ENCODE peak calls at places on chromosomes 16 and 17, in seven cellular contexts. One of them, this sample, is unnamed.

GRCh38 chr16:88376053-88376834 is 6.5 kb upstream of the ZNF469 start:
- DNase-seq in stimulated activated CD8-positive, alpha-beta memory T cell treated with anti-CD3 and anti-CD28 coated beads, Interleukin-2, amount 100 ng/mL, for 48 hours: no peak
- DNase-seq in Right ventricle myocardium superior: peak
- DNase-seq in activated naive CD8-positive, alpha-beta T cell treated with anti-CD3 and anti-CD28 coated beads for 36 hours: no peak
- DNase-seq in hepatic stellate cell: no peak
- DNase-seq in fibroblast of pulmonary artery: no peak
- DNase-seq in foreskin fibroblast: no peak
- DNase-seq in this sample: no peak

GRCh38 chr16:84463221-84463620 is 41.2 kb downstream of the MEAK7 start:
- DNase-seq in activated naive CD8-positive, alpha-beta T cell treated with anti-CD3 and anti-CD28 coated beads for 36 hours: no peak
- DNase-seq in foreskin fibroblast: no peak
- DNase-seq in hepatic stellate cell: no peak
- DNase-seq in stimulated activated CD8-positive, alpha-beta memory T cell treated with anti-CD3 and anti-CD28 coated beads, Interleukin-2, amount 100 ng/mL, for 48 hours: no peak
- DNase-seq in fibroblast of pulmonary artery: no peak
- DNase-seq in Right ventricle myocardium superior: peak
- DNase-seq in this sample: no peak

GRCh38 chr16:46932802-46933201 is 40.7 kb downstream of the DNAJA2 start:
- DNase-seq in hepatic stellate cell: no peak
- DNase-seq in Right ventricle myocardium superior: no peak
- DNase-seq in foreskin fibroblast: no peak
- DNase-seq in stimulated activated CD8-positive, alpha-beta memory T cell treated with anti-CD3 and anti-CD28 coated beads, Interleukin-2, amount 100 ng/mL, for 48 hours: no peak
- DNase-seq in activated naive CD8-positive, alpha-beta T cell treated with anti-CD3 and anti-CD28 coated beads for 36 hours: no peak
- DNase-seq in fibroblast of pulmonary artery: no peak
- DNase-seq in this sample: peak

GRCh38 chr17:67994827-67995567 is 1.3 kb downstream of the C17orf58 start:
- DNase-seq in stimulated activated CD8-positive, alpha-beta memory T cell treated with anti-CD3 and anti-CD28 coated beads, Interleukin-2, amount 100 ng/mL, for 48 hours: no peak
- DNase-seq in hepatic stellate cell: peak
- DNase-seq in fibroblast of pulmonary artery: peak
- DNase-seq in Right ventricle myocardium superior: no peak
- DNase-seq in foreskin fibroblast: peak
- DNase-seq in activated naive CD8-positive, alpha-beta T cell treated with anti-CD3 and anti-CD28 coated beads for 36 hours: no peak
- DNase-seq in this sample: no peak

GRCh38 chr16:14240216-14240843 is 169.2 kb downstream of the MRTFB start:
- DNase-seq in stimulated activated CD8-positive, alpha-beta memory T cell treated with anti-CD3 and anti-CD28 coated beads, Interleukin-2, amount 100 ng/mL, for 48 hours: no peak
- DNase-seq in hepatic stellate cell: no peak
- DNase-seq in activated naive CD8-positive, alpha-beta T cell treated with anti-CD3 and anti-CD28 coated beads for 36 hours: no peak
- DNase-seq in foreskin fibroblast: peak
- DNase-seq in Right ventricle myocardium superior: no peak
- DNase-seq in fibroblast of pulmonary artery: no peak
- DNase-seq in this sample: no peak

GRCh38 chr17:61635913-61636432 is 45.0 kb upstream of the NACA2 start:
- DNase-seq in stimulated activated CD8-positive, alpha-beta memory T cell treated with anti-CD3 and anti-CD28 coated beads, Interleukin-2, amount 100 ng/mL, for 48 hours: peak
- DNase-seq in fibroblast of pulmonary artery: peak
- DNase-seq in activated naive CD8-positive, alpha-beta T cell treated with anti-CD3 and anti-CD28 coated beads for 36 hours: peak
- DNase-seq in hepatic stellate cell: no peak
- DNase-seq in Right ventricle myocardium superior: no peak
- DNase-seq in foreskin fibroblast: peak
- DNase-seq in this sample: peak

GRCh38 chr16:68776821-68777485 is 39.9 kb downstream of the CDH1 start:
- DNase-seq in fibroblast of pulmonary artery: no peak
- DNase-seq in foreskin fibroblast: no peak
- DNase-seq in activated naive CD8-positive, alpha-beta T cell treated with anti-CD3 and anti-CD28 coated beads for 36 hours: peak
- DNase-seq in hepatic stellate cell: no peak
- DNase-seq in Right ventricle myocardium superior: no peak
- DNase-seq in stimulated activated CD8-positive, alpha-beta memory T cell treated with anti-CD3 and anti-CD28 coated beads, Interleukin-2, amount 100 ng/mL, for 48 hours: no peak
- DNase-seq in this sample: no peak

GRCh38 chr17:73194514-73195222 is 1.8 kb downstream of the COG1 start:
- DNase-seq in activated naive CD8-positive, alpha-beta T cell treated with anti-CD3 and anti-CD28 coated beads for 36 hours: no peak
- DNase-seq in hepatic stellate cell: peak
- DNase-seq in foreskin fibroblast: peak
- DNase-seq in fibroblast of pulmonary artery: peak
- DNase-seq in stimulated activated CD8-positive, alpha-beta memory T cell treated with anti-CD3 and anti-CD28 coated beads, Interleukin-2, amount 100 ng/mL, for 48 hours: no peak
- DNase-seq in Right ventricle myocardium superior: no peak
- DNase-seq in this sample: no peak

GRCh38 chr16:67881557-67882220 is 3.0 kb upstream of the NRN1L start:
- DNase-seq in foreskin fibroblast: no peak
- DNase-seq in fibroblast of pulmonary artery: no peak
- DNase-seq in stimulated activated CD8-positive, alpha-beta memory T cell treated with anti-CD3 and anti-CD28 coated beads, Interleukin-2, amount 100 ng/mL, for 48 hours: no peak
- DNase-seq in Right ventricle myocardium superior: peak
- DNase-seq in activated naive CD8-positive, alpha-beta T cell treated with anti-CD3 and anti-CD28 coated beads for 36 hours: no peak
- DNase-seq in hepatic stellate cell: no peak
- DNase-seq in this sample: no peak

GRCh38 chr17:81845881-81846742 is 11.3 kb upstream of the PPP1R27 start:
- DNase-seq in hepatic stellate cell: no peak
- DNase-seq in foreskin fibroblast: no peak
- DNase-seq in Right ventricle myocardium superior: no peak
- DNase-seq in stimulated activated CD8-positive, alpha-beta memory T cell treated with anti-CD3 and anti-CD28 coated beads, Interleukin-2, amount 100 ng/mL, for 48 hours: no peak
- DNase-seq in activated naive CD8-positive, alpha-beta T cell treated with anti-CD3 and anti-CD28 coated beads for 36 hours: no peak
- DNase-seq in fibroblast of pulmonary artery: no peak
- DNase-seq in this sample: no peak

GRCh38 chr17:21551081-21551881 is 141.0 kb upstream of the KCNJ18 start:
- DNase-seq in hepatic stellate cell: peak
- DNase-seq in Right ventricle myocardium superior: peak
- DNase-seq in stimulated activated CD8-positive, alpha-beta memory T cell treated with anti-CD3 and anti-CD28 coated beads, Interleukin-2, amount 100 ng/mL, for 48 hours: peak
- DNase-seq in fibroblast of pulmonary artery: peak
- DNase-seq in activated naive CD8-positive, alpha-beta T cell treated with anti-CD3 and anti-CD28 coated beads for 36 hours: peak
- DNase-seq in foreskin fibroblast: peak
- DNase-seq in this sample: no peak

GRCh38 chr17:4080686-4081085 is 62.1 kb downstream of the ZZEF1 start:
- DNase-seq in stimulated activated CD8-positive, alpha-beta memory T cell treated with anti-CD3 and anti-CD28 coated beads, Interleukin-2, amount 100 ng/mL, for 48 hours: no peak
- DNase-seq in fibroblast of pulmonary artery: no peak
- DNase-seq in Right ventricle myocardium superior: no peak
- DNase-seq in foreskin fibroblast: no peak
- DNase-seq in hepatic stellate cell: no peak
- DNase-seq in activated naive CD8-positive, alpha-beta T cell treated with anti-CD3 and anti-CD28 coated beads for 36 hours: no peak
- DNase-seq in this sample: no peak